ENCODE peak calls at places on chromosomes 1 and 21, in seven cellular contexts. J is GM23338, G is prostate gland, V is astrocyte, S is stomach, L is H1, Y is H9. Q is an unnamed sample.

GRCh38 chr1:151106891-151107290 is 36.3 kb downstream of the GABPB2 start:
- DNase-seq in J (no peak), G (no peak), V (peak; percentile 32), S (no peak), L (no peak), Y (no peak), Q (no peak)

GRCh38 chr1:88204768-88205167 is 479.3 kb upstream of the PKN2 start:
- DNase-seq in J (no peak), G (no peak), V (no peak), S (no peak), L (no peak), Y (no peak), Q (no peak)

GRCh38 chr1:185632659-185633428 is 101.3 kb upstream of the HMCN1 start:
- DNase-seq in J (no peak), G (no peak), V (peak; percentile 90), S (no peak), L (no peak), Y (no peak), Q (no peak)

GRCh38 chr1:215031392-215031791 is 51.1 kb upstream of the KCNK2 start:
- DNase-seq in J (no peak), G (no peak), V (no peak), S (no peak), L (no peak), Y (no peak), Q (no peak)

GRCh38 chr1:229803601-229804217 is 177.7 kb downstream of the URB2 start:
- DNase-seq in J (no peak), G (peak; percentile 12), V (no peak), S (no peak), L (no peak), Y (no peak), Q (no peak)

GRCh38 chr1:65420590-65421340 is at the start of the genes LEPR and LEPROT:
- DNase-seq in J (peak; percentile 71), G (no peak), V (peak; percentile 46), S (no peak), L (peak; percentile 95), Y (no peak), Q (no peak)

GRCh38 chr1:248837794-248838356 is at the start of gene ZNF672:
- DNase-seq in J (peak; percentile 99), G (peak; percentile 97), V (peak; percentile 91), S (peak; percentile 99), L (peak; percentile 95), Y (peak; percentile 98), Q (peak; percentile 98)

GRCh38 chr1:3174487-3175247 is 105.7 kb downstream of the PRDM16 start:
- DNase-seq in J (no peak), G (peak; percentile 91), V (peak; percentile 44), S (peak; percentile 90), L (no peak), Y (no peak), Q (peak; percentile 80)

GRCh38 chr1:109906160-109906838 is 4.3 kb upstream of the CSF1 start:
- DNase-seq in J (no peak), G (no peak), V (no peak), S (no peak), L (no peak), Y (no peak), Q (no peak)

GRCh38 chr1:96568639-96569038 is 152.9 kb upstream of the PTBP2 start:
- DNase-seq in J (no peak), G (no peak), V (no peak), S (no peak), L (no peak), Y (no peak), Q (no peak)

GRCh38 chr1:181117648-181118449 is 29.3 kb downstream of the IER5 start:
- DNase-seq in J (no peak), G (no peak), V (no peak), S (peak; percentile 50), L (no peak), Y (no peak), Q (no peak)

GRCh38 chr1:93200714-93201113 is 20.2 kb downstream of the CCDC18 start:
- DNase-seq in J (no peak), G (no peak), V (no peak), S (no peak), L (no peak), Y (no peak), Q (no peak)

GRCh38 chr1:28751315-28752056 is 14.7 kb downstream of the YTHDF2 start:
- DNase-seq in J (no peak), G (no peak), V (peak; percentile 71), S (no peak), L (no peak), Y (no peak), Q (no peak)

GRCh38 chr1:67685067-67685557 is at the start of gene GADD45A:
- DNase-seq in J (peak; percentile 99), G (peak; percentile 99), V (peak; percentile 99), S (peak; percentile 99), L (peak; percentile 96), Y (peak; percentile 99), Q (peak; percentile 98)

GRCh38 chr1:168386949-168387586 is 106.4 kb downstream of the TBX19 start:
- DNase-seq in J (peak; percentile 81), G (peak; percentile 33), V (peak; percentile 53), S (peak; percentile 68), L (peak; percentile 78), Y (peak; percentile 81), Q (peak; percentile 17)

GRCh38 chr1:117654485-117655219 is 48.8 kb downstream of the TENT5C start:
- DNase-seq in J (no peak), G (no peak), V (no peak), S (no peak), L (no peak), Y (no peak), Q (no peak)

GRCh38 chr21:18245493-18245967 is 897 bp downstream of the CHODL start:
- DNase-seq in J (no peak), G (no peak), V (peak; percentile 0), S (no peak), L (peak; percentile 51), Y (no peak), Q (peak; percentile 13)

GRCh38 chr1:247110627-247111258 is 6.6 kb upstream of the ZNF669 start:
- DNase-seq in J (peak; percentile 58), G (no peak), V (peak; percentile 42), S (no peak), L (no peak), Y (peak; percentile 36), Q (no peak)

GRCh38 chr1:20685099-20685662 is 24.0 kb upstream of the DDOST start:
- DNase-seq in J (no peak), G (no peak), V (no peak), S (no peak), L (no peak), Y (no peak), Q (no peak)

GRCh38 chr1:23964790-23965740 is 5.4 kb downstream of the PNRC2 start:
- DNase-seq in J (no peak), G (no peak), V (no peak), S (no peak), L (no peak), Y (no peak), Q (no peak)

GRCh38 chr1:196689001-196689400 is 37.2 kb downstream of the CFH start:
- DNase-seq in J (no peak), G (no peak), V (no peak), S (no peak), L (no peak), Y (no peak), Q (no peak)

GRCh38 chr1:83798965-83799364 is 200.0 kb downstream of the TTLL7 start:
- DNase-seq in J (no peak), G (no peak), V (no peak), S (no peak), L (no peak), Y (no peak), Q (no peak)

DNA sequence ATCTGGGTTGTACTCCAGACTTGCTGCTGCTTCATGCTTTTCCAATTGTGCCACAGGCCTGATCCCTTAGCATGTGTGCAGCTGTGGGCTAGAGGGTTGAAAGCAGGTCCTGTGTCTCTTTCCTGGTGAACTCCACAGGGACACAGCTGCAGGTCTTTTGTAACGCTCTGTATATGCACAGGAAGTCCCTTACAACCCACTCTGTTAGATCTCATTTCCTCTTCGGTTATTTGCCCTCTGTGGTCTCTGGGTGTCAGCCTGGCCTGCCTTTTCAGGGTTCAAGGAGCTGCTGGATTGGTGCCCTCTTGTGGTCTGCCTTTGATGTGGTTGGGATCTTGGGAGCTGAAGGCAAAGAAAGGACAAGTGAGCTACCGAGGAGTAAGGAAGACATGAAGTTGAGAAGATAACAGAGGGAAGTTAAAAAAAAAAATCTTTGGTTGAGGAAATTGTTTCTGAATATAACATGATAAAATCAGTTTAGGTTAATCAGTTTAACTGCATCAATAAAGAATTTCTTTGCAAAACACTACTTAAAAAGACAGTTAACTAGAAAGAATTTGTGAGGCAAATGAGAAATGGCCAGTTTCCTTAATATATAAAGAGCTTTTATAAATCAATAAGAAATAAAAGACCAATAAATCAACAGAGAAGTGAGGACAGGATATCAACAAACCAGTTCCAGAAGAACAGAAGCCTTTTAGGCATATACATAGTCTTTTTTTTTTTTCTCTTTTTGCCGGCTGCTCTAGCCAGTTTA is 44.1 kb downstream of the UCK2 start:
- DNase-seq in J (peak; percentile 75), G (no peak), V (peak; percentile 68), S (peak; percentile 63), L (peak; percentile 64), Y (peak; percentile 72), Q (no peak)
- TF ChIP-seq CTCF in J (peak; percentile 73), G (no peak), V (peak; percentile 6), S (no peak), L (peak; percentile 74), Y (peak; percentile 72), Q (no peak)

DNA sequence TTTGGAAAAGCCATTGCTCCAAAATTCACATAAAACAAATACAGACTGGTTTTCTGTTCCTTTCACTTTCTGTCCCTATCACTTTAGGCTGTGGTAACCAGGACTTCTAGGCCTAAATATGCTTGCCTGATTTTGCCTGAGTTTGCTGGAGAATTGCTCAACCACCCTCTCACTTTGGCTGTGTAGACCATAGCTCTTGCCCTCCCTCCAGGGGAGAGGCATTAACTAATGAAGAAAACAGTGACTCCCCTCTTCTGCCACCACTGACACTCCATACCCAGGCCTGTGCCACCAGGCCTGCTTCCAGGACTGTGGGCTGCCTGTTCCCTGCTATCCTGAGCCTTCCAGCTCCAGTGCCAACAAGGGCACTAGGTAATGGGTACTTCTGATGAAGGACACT is 163.5 kb downstream of the TOMM20 start:
- DNase-seq in J (no peak), G (no peak), V (no peak), S (no peak), L (no peak), Y (no peak), Q (no peak)
- H3K4me1 ChIP-seq in J (peaks cover 8% of the 10 kb centered on the region), G (peaks cover 31% of the 10 kb centered on the region), V (peaks cover 51% of the 10 kb centered on the region), S (peaks cover 71% of the 10 kb centered on the region), L (peaks cover 13% of the 10 kb centered on the region), Y (peaks cover 4% of the 10 kb centered on the region), Q (peaks cover 15% of the 10 kb centered on the region)

DNA sequence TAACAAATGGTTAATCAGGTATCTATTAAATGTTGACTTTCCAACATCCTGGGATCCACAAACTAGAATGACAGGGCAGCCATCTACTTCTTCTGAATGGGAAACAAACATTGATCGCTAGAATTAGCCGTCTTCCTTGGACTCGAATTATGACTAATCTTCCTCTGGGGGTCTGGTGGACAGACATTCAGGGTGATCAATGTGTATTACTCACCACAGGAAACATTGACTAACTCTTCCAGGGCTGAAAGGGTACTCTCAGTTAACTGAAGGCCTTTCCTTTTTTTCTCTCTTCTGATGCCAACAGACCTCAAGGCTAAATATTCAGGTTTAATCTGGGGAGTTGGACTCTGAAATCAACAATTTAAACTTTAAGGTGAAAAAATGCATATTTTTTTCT is 9.5 kb downstream of the NOL9 start:
- DNase-seq in J (no peak), G (no peak), V (peak; percentile 84), S (no peak), L (no peak), Y (no peak), Q (no peak)
- TF ChIP-seq CTCF in J (no peak), G (no peak), V (no peak), S (no peak), L (no peak), Y (no peak), Q (no peak)

GRCh38 chr1:8670371-8670818 is 147.0 kb downstream of the RERE start:
- DNase-seq in J (no peak), G (no peak), V (peak; percentile 53), S (no peak), L (no peak), Y (no peak), Q (no peak)
- H3K4me1 ChIP-seq in J (peaks cover 42% of the 10 kb centered on the region), G (peaks cover 13% of the 10 kb centered on the region), V (peaks cover 21% of the 10 kb centered on the region), S (peaks cover 42% of the 10 kb centered on the region), L (peaks cover 16% of the 10 kb centered on the region), Y (peaks cover 12% of the 10 kb centered on the region), Q (peaks cover 11% of the 10 kb centered on the region)

Q was measured in ovary.